ENCODE peak calls at places on chromosomes 4 and X, in four cellular contexts. H is lower lobe of right lung, U is foreskin fibroblast, Z is dorsolateral prefrontal cortex. E is an unnamed sample.

GRCh38 chr4:14168919-14169318 is 541.4 kb upstream of the BOD1L1 start:
- DNase-seq in U (peak; percentile 94), Z (no peak), H (no peak), E (peak; percentile 95)

GRCh38 chr4:153447175-153447887 is 18.8 kb upstream of the TMEM131L start:
- DNase-seq in Z (no peak), U (peak; percentile 46), H (no peak), E (no peak)

GRCh38 chr4:186723207-186724047 is at the start of gene FAT1:
- DNase-seq in Z (peak; percentile 39), U (peak; percentile 88), H (peak; percentile 60), E (no peak)

GRCh38 chr4:951186-951585 is 18.9 kb downstream of the TMEM175 start:
- DNase-seq in U (no peak), Z (no peak), H (no peak), E (no peak)

GRCh38 chr4:10089346-10089745 is 27.3 kb downstream of the WDR1 start:
- DNase-seq in H (peak; percentile 55), Z (no peak), U (no peak), E (peak; percentile 84)

GRCh38 chr4:10879411-10880110 is 195.0 kb upstream of the CLNK start:
- DNase-seq in Z (no peak), U (peak; percentile 27), H (no peak), E (no peak)

GRCh38 chrX:66863721-66864120 is 224.8 kb upstream of the EDA2R start:
- DNase-seq in Z (no peak), U (no peak), H (peak; percentile 32), E (no peak)

GRCh38 chrX:3268804-3269203 is 77.6 kb downstream of the MXRA5 start:
- DNase-seq in Z (no peak), U (no peak), H (no peak), E (no peak)

GRCh38 chrX:6053126-6053625 is 175.5 kb downstream of the NLGN4X start:
- DNase-seq in Z (no peak), H (no peak), U (no peak), E (no peak)

GRCh38 chr4:122537388-122538135 is 81.0 kb upstream of the IL2 start:
- DNase-seq in Z (peak; percentile 10), H (no peak), U (no peak), E (no peak)

GRCh38 chrX:133215747-133216146 is 2.4 kb downstream of the TFDP3 start:
- DNase-seq in H (no peak), Z (no peak), U (no peak), E (no peak)

GRCh38 chr4:19850909-19851308 is 400.8 kb upstream of the SLIT2 start:
- DNase-seq in U (peak; percentile 75), H (no peak), Z (no peak), E (peak; percentile 95)

GRCh38 chr4:2946812-2947600 is 16.2 kb downstream of the NOP14 start:
- DNase-seq in Z (no peak), U (no peak), H (no peak), E (no peak)

GRCh38 chr4:31917334-31917733 is 1197.2 kb downstream of the PCDH7 start:
- DNase-seq in U (no peak), H (no peak), Z (no peak), E (no peak)

GRCh38 chrX:154312116-154312515 is 16.5 kb downstream of the TKTL1 start:
- DNase-seq in U (no peak), H (no peak), Z (no peak), E (no peak)

GRCh38 chr4:182103614-182104319 is 139.4 kb upstream of the TENM3 start:
- DNase-seq in Z (no peak), U (no peak), H (no peak), E (peak; percentile 39)

GRCh38 chr4:113398441-113399143 is 349.1 kb downstream of the ANK2 start:
- DNase-seq in Z (no peak), U (no peak), H (no peak), E (no peak)

GRCh38 chr4:92339671-92340070 is 35.9 kb downstream of the GRID2 start:
- DNase-seq in H (no peak), Z (no peak), U (no peak), E (no peak)
- H3K4me3 ChIP-seq in H (no peak overlapping the region), Z (no peak overlapping the region), U (no peak overlapping the region), E (no peak overlapping the region)

GRCh38 chr4:175562111-175562510 is 250.0 kb downstream of the GPM6A start:
- DNase-seq in Z (no peak), H (no peak), U (no peak), E (no peak)

GRCh38 chr4:175561691-175562090 is 250.4 kb downstream of the GPM6A start:
- DNase-seq in H (no peak), Z (no peak), U (no peak), E (no peak)

GRCh38 chr4:175562537-175562936 is 249.5 kb downstream of the GPM6A start:
- DNase-seq in H (no peak), U (no peak), Z (peak; percentile 9), E (no peak)

GRCh38 chr4:175560628-175561027 is 251.4 kb downstream of the GPM6A start:
- DNase-seq in Z (no peak), U (no peak), H (no peak), E (no peak)
- TF ChIP-seq CTCF in Z (peak; percentile 64), U (no peak), H (no peak), E (peak; percentile 36)

GRCh38 chr4:137421796-137422195 is 110.5 kb downstream of the PCDH18 start:
- DNase-seq in U (peak; percentile 52), Z (no peak), H (no peak), E (no peak)

GRCh38 chr4:137417676-137418075 is 114.6 kb downstream of the PCDH18 start:
- DNase-seq in U (peak; percentile 32), H (no peak), Z (no peak), E (no peak)

GRCh38 chr4:137422666-137423065 is 109.6 kb downstream of the PCDH18 start:
- DNase-seq in H (no peak), Z (no peak), U (no peak), E (no peak)

GRCh38 chr4:137425281-137425680 is 107.0 kb downstream of the PCDH18 start:
- DNase-seq in Z (no peak), H (no peak), U (no peak), E (no peak)

DNA sequence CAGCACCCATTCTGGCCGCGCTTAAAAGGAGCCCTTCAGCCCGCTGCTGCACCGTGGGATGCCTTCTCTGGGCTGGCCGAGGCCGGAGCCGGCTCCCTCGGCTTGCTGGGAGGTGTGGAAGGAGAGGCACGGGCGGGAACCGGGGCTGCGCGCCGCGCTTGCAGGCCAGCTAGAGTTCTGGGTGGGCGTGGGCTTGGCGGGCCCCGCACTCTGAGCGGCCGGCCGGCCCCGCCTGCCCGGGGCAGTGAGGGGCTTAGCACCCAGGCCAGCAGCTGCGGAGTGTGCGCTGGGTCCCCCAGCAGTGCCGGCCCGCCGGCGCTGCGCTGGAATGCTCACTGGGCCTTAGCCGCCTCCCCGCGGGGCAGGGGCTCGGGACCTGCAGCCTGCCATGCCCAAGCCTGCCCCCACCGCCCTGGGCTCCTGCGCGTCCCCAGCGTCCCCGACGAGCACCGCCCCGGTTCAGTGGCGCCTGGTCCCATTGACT is 111.4 kb downstream of the PCDH18 start:
- DNase-seq in Z (no peak), U (no peak), H (no peak), E (no peak)
- H3K4me3 ChIP-seq in Z (no peak overlapping the region), U (no peak overlapping the region), H (no peak overlapping the region), E (no peak overlapping the region)

GRCh38 chrX:9681011-9681410 is 84.6 kb downstream of the GPR143 start:
- DNase-seq in Z (no peak), U (no peak), H (no peak), E (no peak)

GRCh38 chrX:9681422-9681821 is 84.2 kb downstream of the GPR143 start:
- DNase-seq in U (no peak), H (no peak), Z (no peak), E (peak; percentile 77)

GRCh38 chrX:9682861-9683260 is 82.8 kb downstream of the GPR143 start:
- DNase-seq in Z (no peak), H (no peak), U (no peak), E (no peak)

GRCh38 chrX:9682456-9682855 is 83.2 kb downstream of the GPR143 start:
- DNase-seq in U (no peak), Z (no peak), H (no peak), E (no peak)

DNA sequence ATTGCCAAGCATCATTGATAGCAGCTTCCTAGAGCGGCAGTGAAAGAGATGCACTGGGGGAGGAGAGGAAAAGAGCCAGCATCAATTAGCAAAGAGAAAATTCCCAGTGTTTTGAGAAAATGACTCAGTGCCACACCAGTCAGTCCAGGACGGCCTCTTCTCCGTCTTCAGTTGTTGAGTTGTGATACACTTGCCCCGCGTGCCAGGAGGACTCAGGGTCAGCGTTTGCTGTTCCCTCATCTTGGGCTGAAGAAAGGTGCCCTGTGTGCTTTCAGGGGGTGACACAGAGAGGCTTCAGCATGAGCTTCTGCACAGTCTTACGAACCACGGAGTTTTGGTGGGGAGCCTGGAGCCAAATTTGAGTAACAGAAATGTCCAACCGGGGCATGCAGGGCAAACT is 82.3 kb downstream of the GPR143 start:
- DNase-seq in H (no peak), Z (no peak), U (no peak), E (no peak)
- TF ChIP-seq CTCF in H (no peak), Z (no peak), U (no peak), E (no peak)

DNA sequence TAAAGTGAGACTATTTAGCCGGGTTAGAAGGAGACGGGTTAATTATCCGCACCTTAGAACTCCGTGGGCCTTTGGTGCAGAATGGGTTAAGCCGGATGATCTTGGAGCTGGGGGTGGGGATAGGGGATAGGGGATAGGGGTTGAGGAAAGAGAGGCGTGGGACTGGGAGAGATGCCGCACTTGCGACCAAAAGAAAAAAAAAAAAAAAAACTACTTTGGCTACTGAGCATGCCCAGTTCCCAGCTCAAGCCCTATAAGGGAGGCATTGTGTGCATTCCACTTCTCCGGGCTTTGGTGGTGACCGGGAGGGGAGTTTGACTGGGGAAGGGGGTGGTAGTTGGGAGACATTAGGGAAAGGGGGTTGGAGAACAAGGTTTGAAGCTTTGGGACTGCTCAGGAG is at the start of gene SLITRK4:
- DNase-seq in Z (peak; percentile 37), U (no peak), H (no peak), E (no peak)
- H3K4me3 ChIP-seq in Z (peak within 1 kb of the TSS; percentile 63), U (no peak within 1 kb of the TSS), H (peak within 1 kb of the TSS; percentile 46), E (peak within 1 kb of the TSS; percentile 58)

DNA sequence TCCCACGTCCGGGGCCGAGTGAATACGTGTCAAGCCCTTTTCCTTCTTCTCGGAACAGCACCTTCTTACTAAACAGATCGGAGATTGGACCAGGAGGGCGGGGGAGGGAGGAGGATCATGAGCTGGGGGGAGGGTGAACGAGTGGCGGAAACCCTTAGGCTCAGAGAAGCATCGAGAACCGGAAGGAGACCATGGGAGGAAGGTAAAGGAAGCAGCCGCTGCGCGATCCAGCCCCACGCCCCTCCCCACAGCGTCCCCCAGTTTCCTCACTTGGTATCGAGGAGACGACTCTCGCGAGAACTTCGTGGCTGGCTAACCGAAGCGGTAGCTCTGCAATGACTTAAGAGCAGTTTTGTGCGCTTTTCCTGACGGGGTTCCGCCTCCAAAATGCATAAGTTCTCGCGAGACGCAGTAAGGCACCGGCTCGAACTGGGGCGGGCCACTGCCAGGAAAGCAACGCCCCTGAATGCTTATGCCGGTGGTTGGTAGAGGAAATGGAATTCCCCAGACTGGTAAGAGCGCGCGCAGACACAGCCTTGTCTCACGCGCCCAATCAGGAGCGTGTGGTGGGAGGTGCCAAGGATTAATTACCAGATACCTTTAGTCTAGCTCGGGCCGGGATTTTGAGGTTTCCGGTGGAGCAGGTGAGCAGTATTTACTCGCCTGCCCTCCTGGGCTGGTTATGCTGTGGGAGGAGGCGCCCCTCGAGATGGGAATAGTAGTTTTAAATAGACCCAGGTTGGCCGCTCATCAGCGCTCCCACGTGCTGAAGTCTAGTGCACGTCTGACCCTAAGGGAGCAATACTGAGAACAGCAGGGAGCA is 534 bp upstream of the UBE2D3 start:
- DNase-seq in U (peak; percentile 100), Z (peak; percentile 97), H (peak; percentile 100), E (peak; percentile 99)
- TF ChIP-seq CTCF in U (no peak), Z (peak; percentile 25), H (no peak), E (no peak)